ENCODE peak calls at places on chromosomes 13 and 19, in seven cellular contexts. C is head of caudate nucleus; I is stimulated activated CD4-positive, alpha-beta T cell treated with anti-CD3 and anti-CD28 coated beads, Interleukin-1b, Interleukin-23, amount 100 ng/mL, for 4 hours; V is GM12892; J is fibroblast of pulmonary artery; Y is IMR-90; P is cerebellum. S is an unnamed sample.

GRCh38 chr19:13693933-13694332 is 70.4 kb upstream of the MRI1 start:
- DNase-seq in C (no peak), I (no peak), V (no peak), J (no peak), Y (no peak), P (no peak), S (no peak)

GRCh38 chr13:79501538-79502232 is 20.7 kb downstream of the NDFIP2 start:
- DNase-seq in C (no peak), I (no peak), V (no peak), J (no peak), Y (peak), P (no peak), S (no peak)

GRCh38 chr13:73060251-73061160 is 1.7 kb downstream of the KLF5 start:
- DNase-seq in C (peak), I (no peak), V (no peak), J (peak), Y (peak), P (no peak), S (no peak)

GRCh38 chr19:29263305-29264080 is 50.5 kb upstream of the UQCRFS1 start:
- DNase-seq in C (peak), I (peak), V (no peak), J (peak), Y (peak), P (no peak), S (peak)

GRCh38 chr13:63287926-63288325 is 1872.3 kb upstream of the PCDH20 start:
- DNase-seq in C (no peak), I (no peak), V (no peak), J (no peak), Y (no peak), P (no peak), S (no peak)

GRCh38 chr19:43726736-43727592 is 11.1 kb downstream of the IRGC start:
- DNase-seq in C (no peak), I (no peak), V (no peak), J (peak), Y (no peak), P (peak), S (no peak)

GRCh38 chr13:35693142-35693784 is 216.8 kb upstream of the MAB21L1 start:
- DNase-seq in C (no peak), I (no peak), V (no peak), J (no peak), Y (peak), P (no peak), S (no peak)

GRCh38 chr19:4493104-4493928 is 21.2 kb downstream of the HDGFL2 start:
- DNase-seq in C (no peak), I (no peak), V (no peak), J (no peak), Y (no peak), P (no peak), S (no peak)

GRCh38 chr13:27622102-27622820 is 569 bp downstream of the POLR1D start:
- DNase-seq in C (no peak), I (no peak), V (peak), J (peak), Y (peak), P (no peak), S (no peak)

GRCh38 chr19:825897-826640 is 1.6 kb upstream of the AZU1 start:
- DNase-seq in C (no peak), I (no peak), V (no peak), J (no peak), Y (no peak), P (no peak), S (no peak)

GRCh38 chr13:36346222-36347083 is at the start of gene SPART:
- DNase-seq in C (peak), I (peak), V (peak), J (peak), Y (peak), P (peak), S (peak)

GRCh38 chr19:46860846-46861690 is at the start of gene ARHGAP35:
- DNase-seq in C (peak), I (peak), V (peak), J (no peak), Y (no peak), P (peak), S (peak)

GRCh38 chr19:47637550-47637949 is 28.6 kb downstream of the BICRA start:
- DNase-seq in C (no peak), I (no peak), V (no peak), J (peak), Y (no peak), P (no peak), S (no peak)

GRCh38 chr13:31322025-31322424 is 122.2 kb downstream of the B3GLCT start:
- DNase-seq in C (no peak), I (no peak), V (no peak), J (peak), Y (peak), P (no peak), S (no peak)

GRCh38 chr13:94188173-94188869 is 291.2 kb downstream of the DCT start:
- DNase-seq in C (no peak), I (no peak), V (no peak), J (no peak), Y (no peak), P (no peak), S (no peak)

GRCh38 chr13:46553521-46553885 is 533 bp downstream of the LRCH1 start:
- DNase-seq in C (no peak), I (no peak), V (no peak), J (no peak), Y (no peak), P (no peak), S (no peak)

GRCh38 chr19:676343-677105 is at the start of gene FSTL3:
- DNase-seq in C (no peak), I (no peak), V (no peak), J (no peak), Y (no peak), P (no peak), S (no peak)

GRCh38 chr13:98482476-98483444 is 94.1 kb downstream of the STK24 start:
- DNase-seq in C (peak), I (no peak), V (no peak), J (peak), Y (peak), P (no peak), S (no peak)

GRCh38 chr13:49057176-49057575 is 81.5 kb downstream of the FNDC3A start:
- DNase-seq in C (no peak), I (no peak), V (no peak), J (no peak), Y (no peak), P (no peak), S (no peak)

GRCh38 chr13:108342369-108343289 is 73.1 kb downstream of the TNFSF13B start:
- DNase-seq in C (no peak), I (no peak), V (no peak), J (peak), Y (peak), P (peak), S (no peak)

GRCh38 chr13:77697208-77698103 is at the start of gene SLAIN1:
- DNase-seq in C (peak), I (peak), V (peak), J (peak), Y (peak), P (peak), S (peak)

GRCh38 chr19:16131648-16132047 is 11.8 kb upstream of the HSH2D start:
- DNase-seq in C (no peak), I (no peak), V (no peak), J (no peak), Y (no peak), P (no peak), S (no peak)

GRCh38 chr19:40523322-40524047 is 53.2 kb upstream of the SHKBP1 start:
- DNase-seq in C (peak), I (peak), V (peak), J (peak), Y (peak), P (peak), S (peak)

GRCh38 chr19:13644648-13645047 is 119.7 kb upstream of the MRI1 start:
- DNase-seq in C (no peak), I (no peak), V (no peak), J (no peak), Y (no peak), P (no peak), S (no peak)

GRCh38 chr19:44792286-44792685 is 14.6 kb downstream of the CBLC start:
- DNase-seq in C (no peak), I (no peak), V (no peak), J (no peak), Y (no peak), P (no peak), S (no peak)

GRCh38 chr19:38742296-38742695 is 2.0 kb downstream of the CAPN12 start:
- DNase-seq in C (no peak), I (no peak), V (peak), J (no peak), Y (no peak), P (no peak), S (peak)

GRCh38 chr19:3178377-3178972 is at the start of gene S1PR4:
- DNase-seq in C (no peak), I (peak), V (peak), J (no peak), Y (no peak), P (no peak), S (peak)

GRCh38 chr19:19217110-19217509 is 5.4 kb downstream of the NCAN start:
- DNase-seq in C (no peak), I (no peak), V (no peak), J (peak), Y (peak), P (no peak), S (no peak)

GRCh38 chr13:110555601-110556223 is 5.8 kb downstream of the RAB20 start:
- DNase-seq in C (no peak), I (no peak), V (no peak), J (no peak), Y (no peak), P (no peak), S (no peak)

GRCh38 chr19:29393915-29394460 is 131.8 kb upstream of the VSTM2B start:
- DNase-seq in C (no peak), I (no peak), V (no peak), J (no peak), Y (no peak), P (no peak), S (no peak)

GRCh38 chr13:30464496-30465351 is 1.0 kb downstream of the HMGB1 start:
- DNase-seq in C (peak), I (peak), V (peak), J (peak), Y (peak), P (peak), S (peak)

GRCh38 chr13:51541809-51542258 is 42.4 kb upstream of the WDFY2 start:
- DNase-seq in C (no peak), I (no peak), V (no peak), J (no peak), Y (no peak), P (no peak), S (no peak)